ENCODE peak calls at places on chromosome 17, in ten cellular contexts. R is psoas muscle; O is cardiac muscle cell; Q is HepG2; S is pancreas; Y is endothelial cell of umbilical vein; K is CD8-positive, alpha-beta T cell; F is fibroblast of lung; A is HCT116; E is left lung. B is an unnamed sample. For H3K4me1, the result is how much of the 10 kb centered on the place peaks cover.

GRCh38 chr17:66950325-66950724 is 14.2 kb upstream of the CACNG4 start:
- DNase-seq in R (no peak), O (no peak), Q (no peak), S (no peak), Y (no peak), K (no peak), F (no peak), A (no peak), E (no peak), B (no peak)

GRCh38 chr17:48074322-48075054 is 26.3 kb downstream of the NFE2L1 start:
- DNase-seq in R (peak), O (peak), Q (peak), S (peak), Y (peak), K (peak), F (peak), A (peak), E (no peak), B (no peak)

GRCh38 chr17:77254961-77255741 is 114.4 kb downstream of the SEC14L1 start:
- DNase-seq in R (no peak), O (no peak), Q (peak), S (no peak), Y (peak), K (no peak), F (peak), A (peak), E (peak), B (no peak)

GRCh38 chr17:78127240-78127887 is 1.2 kb downstream of the TMC6 start:
- DNase-seq in R (peak), O (peak), Q (peak), S (no peak), Y (no peak), K (peak), F (no peak), A (no peak), E (peak), B (peak)

GRCh38 chr17:40559016-40559853 is 6.0 kb downstream of the CCR7 start:
- DNase-seq in R (no peak), O (no peak), Q (no peak), S (peak), Y (no peak), K (no peak), F (no peak), A (no peak), E (no peak), B (peak)

GRCh38 chr17:10162034-10162433 is 36.4 kb downstream of the GAS7 start:
- DNase-seq in R (no peak), O (no peak), Q (no peak), S (no peak), Y (no peak), K (no peak), F (no peak), A (no peak), E (no peak), B (no peak)

GRCh38 chr17:77337150-77337549 is 196.4 kb downstream of the SEC14L1 start:
- DNase-seq in R (no peak), O (no peak), Q (no peak), S (no peak), Y (no peak), K (no peak), F (no peak), A (no peak), E (no peak), B (peak)

GRCh38 chr17:48025904-48026502 is 11.6 kb downstream of the COPZ2 start:
- DNase-seq in R (no peak), O (no peak), Q (no peak), S (no peak), Y (peak), K (no peak), F (no peak), A (no peak), E (no peak), B (no peak)

GRCh38 chr17:43530303-43531081 is 15.6 kb downstream of the ETV4 start:
- DNase-seq in R (peak), O (peak), Q (peak), S (peak), Y (peak), K (no peak), F (peak), A (peak), E (peak), B (peak)

GRCh38 chr17:1683489-1683888 is 1.2 kb downstream of the PRPF8 start:
- DNase-seq in R (no peak), O (no peak), Q (no peak), S (no peak), Y (no peak), K (no peak), F (no peak), A (no peak), E (no peak), B (no peak)

DNA sequence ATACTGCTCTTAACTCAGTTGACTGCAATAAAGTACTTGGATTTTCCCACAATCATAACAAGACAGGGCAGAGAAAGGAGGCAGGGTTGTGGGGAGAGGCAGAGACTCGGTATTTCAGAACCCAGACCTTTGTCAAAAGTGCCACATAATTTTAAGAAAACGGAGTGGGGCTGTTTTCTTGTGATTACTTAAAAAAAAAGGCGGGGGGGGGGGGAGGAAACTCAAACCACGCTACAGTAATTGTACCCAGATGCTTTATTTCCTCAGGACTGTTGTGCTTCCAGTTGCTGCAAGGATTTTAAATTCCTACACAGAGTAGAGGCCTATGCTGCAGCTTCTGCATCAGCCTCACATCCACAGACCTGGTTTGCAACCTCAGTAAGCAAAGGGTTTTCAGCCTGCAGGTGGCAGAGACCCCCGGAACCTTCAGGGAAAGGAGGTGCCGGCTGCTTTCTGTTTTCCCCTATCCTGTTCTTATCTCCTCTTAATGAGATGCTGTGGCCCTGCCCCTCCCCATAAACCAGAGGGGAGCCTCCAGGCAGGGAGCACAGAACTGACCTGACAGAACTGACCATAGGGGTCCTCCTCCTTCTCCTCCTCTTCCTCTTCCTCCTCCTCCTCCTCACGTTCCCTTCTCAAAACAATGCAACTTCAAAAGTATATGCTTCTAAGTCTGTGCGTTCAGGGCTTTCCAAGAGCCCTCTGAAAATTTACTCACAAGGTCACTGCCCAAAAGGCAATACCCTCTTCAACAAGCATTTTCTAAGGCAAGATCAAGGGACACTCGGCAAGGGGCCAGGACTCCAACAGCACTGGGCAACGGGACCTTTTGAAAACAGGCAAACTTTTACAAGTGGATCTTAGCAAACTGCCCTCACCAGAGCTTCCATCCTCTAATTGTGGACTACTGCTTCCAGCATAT is 7.5 kb downstream of the AXIN2 start:
- DNase-seq in R (no peak), O (no peak), Q (no peak), S (no peak), Y (no peak), K (no peak), F (no peak), A (no peak), E (no peak), B (peak)
- H3K4me1 ChIP-seq in R (half or more), O (under half), Q (under half), S (under half), Y (under half), K (under half), F (under half), A (under half), E (under half), B (under half)

GRCh38 chr17:30064738-30065137 is 51.9 kb upstream of the NSRP1 start:
- DNase-seq in R (no peak), O (no peak), Q (no peak), S (no peak), Y (no peak), K (no peak), F (no peak), A (no peak), E (no peak), B (no peak)

GRCh38 chr17:30074254-30074653 is 42.4 kb upstream of the NSRP1 start:
- DNase-seq in R (no peak), O (no peak), Q (no peak), S (no peak), Y (no peak), K (no peak), F (no peak), A (no peak), E (no peak), B (no peak)

GRCh38 chr17:30068465-30068864 is 48.2 kb upstream of the NSRP1 start:
- DNase-seq in R (no peak), O (no peak), Q (no peak), S (no peak), Y (no peak), K (no peak), F (no peak), A (no peak), E (peak), B (no peak)
- H3K4me1 ChIP-seq in R (under half), O (under half), Q (under half), S (under half), Y (under half), K (under half), F (under half), A (under half), E (under half), B (under half)

GRCh38 chr17:63955791-63956190 is 16.9 kb downstream of the SCN4A start:
- DNase-seq in R (no peak), O (no peak), Q (no peak), S (no peak), Y (no peak), K (no peak), F (no peak), A (no peak), E (no peak), B (no peak)
- H3K4me1 ChIP-seq in R (half or more), O (under half), Q (under half), S (under half), Y (under half), K (under half), F (under half), A (under half), E (under half), B (under half)

GRCh38 chr17:17742688-17743390 is 61.6 kb downstream of the RAI1 start:
- DNase-seq in R (no peak), O (no peak), Q (no peak), S (no peak), Y (no peak), K (no peak), F (no peak), A (no peak), E (no peak), B (no peak)
- H3K4me1 ChIP-seq in R (under half), O (under half), Q (under half), S (under half), Y (under half), K (under half), F (under half), A (under half), E (under half), B (under half)

GRCh38 chr17:75778861-75779249 is 5.8 kb upstream of the UNK start:
- DNase-seq in R (no peak), O (peak), Q (peak), S (peak), Y (no peak), K (no peak), F (no peak), A (no peak), E (no peak), B (peak)

GRCh38 chr17:75779250-75779986 is 5.2 kb upstream of the UNK start:
- DNase-seq in R (peak), O (peak), Q (peak), S (peak), Y (peak), K (peak), F (peak), A (peak), E (peak), B (peak)

GRCh38 chr17:75774988-75775668 is 9.5 kb upstream of the UNK start:
- DNase-seq in R (no peak), O (no peak), Q (no peak), S (no peak), Y (no peak), K (no peak), F (peak), A (no peak), E (no peak), B (no peak)

GRCh38 chr17:75776399-75777242 is 8.0 kb upstream of the UNK start:
- DNase-seq in R (no peak), O (no peak), Q (no peak), S (no peak), Y (no peak), K (peak), F (peak), A (no peak), E (no peak), B (no peak)

GRCh38 chr17:75777243-75777922 is 7.2 kb upstream of the UNK start:
- DNase-seq in R (no peak), O (no peak), Q (no peak), S (no peak), Y (no peak), K (no peak), F (peak), A (no peak), E (no peak), B (no peak)
- H3K4me1 ChIP-seq in R (under half), O (under half), Q (half or more), S (under half), Y (under half), K (under half), F (under half), A (half or more), E (under half), B (under half)

B was measured in right lobe of liver.